ENCODE peak calls at places on chromosomes 6 and 20, in eight cellular contexts. H is activated CD4-positive, alpha-beta T cell treated with anti-CD3 and anti-CD28 coated beads, Interleukin-2, amount 10 ng/mL, durations not matched to agents 7 days and 5 days; X is lung; P is RCC 7860; D is head of caudate nucleus; M is SHP77; C is activated CD8-positive, alpha-beta T cell treated with anti-CD3 and anti-CD28 coated beads for 36 hours; N is hepatocyte. V is an unnamed sample.

GRCh38 chr6:33091957-33092356 is 16.2 kb downstream of the HLA-DPB1 start:
- DNase-seq in H (peak; percentile 50), X (no peak), P (no peak), D (no peak), M (no peak), C (peak; percentile 84), N (no peak), V (peak; percentile 91)

GRCh38 chr20:47318596-47319516 is 37.6 kb downstream of the ZMYND8 start:
- DNase-seq in H (peak; percentile 15), X (peak; percentile 91), P (peak; percentile 71), D (peak; percentile 39), M (no peak), C (peak; percentile 69), N (peak; percentile 79), V (no peak)

GRCh38 chr6:14635195-14635594 is 517.6 kb downstream of the CD83 start:
- DNase-seq in H (peak; percentile 71), X (no peak), P (no peak), D (no peak), M (no peak), C (peak; percentile 75), N (no peak), V (no peak)

GRCh38 chr20:49938173-49939163 is 2.3 kb downstream of the RNF114 start:
- DNase-seq in H (no peak), X (no peak), P (no peak), D (no peak), M (no peak), C (no peak), N (peak; percentile 56), V (no peak)

GRCh38 chr6:81105998-81106397 is 646.5 kb downstream of the TENT5A start:
- DNase-seq in H (no peak), X (no peak), P (no peak), D (no peak), M (no peak), C (no peak), N (no peak), V (no peak)

GRCh38 chr20:47326718-47327137 is 29.8 kb downstream of the ZMYND8 start:
- DNase-seq in H (no peak), X (no peak), P (no peak), D (no peak), M (no peak), C (no peak), N (no peak), V (no peak)

GRCh38 chr6:139189665-139190064 is 54.8 kb downstream of the HECA start:
- DNase-seq in H (no peak), X (no peak), P (no peak), D (no peak), M (no peak), C (no peak), N (no peak), V (no peak)

GRCh38 chr6:109978174-109979032 is at the start of gene GPR6:
- DNase-seq in H (peak; percentile 59), X (peak; percentile 40), P (no peak), D (peak; percentile 47), M (peak; percentile 83), C (peak; percentile 69), N (peak; percentile 90), V (peak; percentile 97)

GRCh38 chr6:110415297-110415916 is at the start of gene DDO:
- DNase-seq in H (no peak), X (peak; percentile 48), P (peak; percentile 34), D (peak; percentile 74), M (peak; percentile 78), C (no peak), N (no peak), V (no peak)

GRCh38 chr6:37993596-37993995 is 174.1 kb downstream of the ZFAND3 start:
- DNase-seq in H (no peak), X (no peak), P (no peak), D (no peak), M (no peak), C (no peak), N (no peak), V (no peak)

GRCh38 chr20:36550797-36551299 is 9.5 kb downstream of the MYL9 start:
- DNase-seq in H (no peak), X (no peak), P (no peak), D (no peak), M (no peak), C (no peak), N (no peak), V (no peak)

GRCh38 chr6:28789553-28790083 is 134.2 kb downstream of the TRIM27 start:
- DNase-seq in H (no peak), X (no peak), P (peak; percentile 64), D (no peak), M (peak; percentile 44), C (peak; percentile 59), N (peak; percentile 53), V (peak; percentile 83)

GRCh38 chr20:47392015-47392720 is 35.7 kb upstream of the ZMYND8 start:
- DNase-seq in H (no peak), X (peak; percentile 44), P (peak; percentile 87), D (no peak), M (no peak), C (peak; percentile 38), N (no peak), V (no peak)

GRCh38 chr6:125658759-125659431 is 90.5 kb upstream of the HEY2 start:
- DNase-seq in H (no peak), X (no peak), P (no peak), D (no peak), M (no peak), C (no peak), N (no peak), V (no peak)

GRCh38 chr20:62195736-62196135 is 12.9 kb downstream of the MTG2 start:
- DNase-seq in H (no peak), X (no peak), P (no peak), D (no peak), M (no peak), C (no peak), N (no peak), V (no peak)

GRCh38 chr6:70860044-70860443 is 96.8 kb downstream of the B3GAT2 start:
- DNase-seq in H (no peak), X (no peak), P (no peak), D (no peak), M (no peak), C (no peak), N (no peak), V (no peak)

GRCh38 chr6:113433506-113433991 is 423.6 kb upstream of the MARCKS start:
- DNase-seq in H (no peak), X (peak; percentile 72), P (no peak), D (no peak), M (no peak), C (no peak), N (peak; percentile 67), V (no peak)

GRCh38 chr6:84280030-84280429 is 52.6 kb upstream of the CEP162 start:
- DNase-seq in H (no peak), X (no peak), P (peak; percentile 14), D (no peak), M (no peak), C (no peak), N (no peak), V (no peak)

GRCh38 chr20:58019027-58019849 is 209.2 kb downstream of the ANKRD60 start:
- DNase-seq in H (no peak), X (no peak), P (peak; percentile 100), D (no peak), M (no peak), C (no peak), N (no peak), V (no peak)

GRCh38 chr6:113457156-113457555 is 400.0 kb upstream of the MARCKS start:
- DNase-seq in H (no peak), X (no peak), P (peak; percentile 60), D (no peak), M (no peak), C (no peak), N (peak; percentile 21), V (no peak)

GRCh38 chr6:28802417-28803336 is 121.1 kb downstream of the TRIM27 start:
- DNase-seq in H (no peak), X (no peak), P (peak; percentile 75), D (no peak), M (no peak), C (peak; percentile 51), N (no peak), V (peak; percentile 75)

GRCh38 chr20:62938105-62938888 is at the start of gene GID8:
- DNase-seq in H (peak; percentile 46), X (no peak), P (peak; percentile 13), D (no peak), M (peak; percentile 55), C (peak; percentile 68), N (peak; percentile 82), V (no peak)

GRCh38 chr6:134287863-134288537 is 29.9 kb downstream of the SGK1 start:
- DNase-seq in H (no peak), X (no peak), P (no peak), D (no peak), M (no peak), C (no peak), N (no peak), V (no peak)

GRCh38 chr6:90660971-90661370 is 74.1 kb upstream of the MAP3K7 start:
- DNase-seq in H (no peak), X (no peak), P (no peak), D (no peak), M (no peak), C (no peak), N (no peak), V (no peak)

GRCh38 chr20:58483470-58483869 is 31.7 kb downstream of the APCDD1L start:
- DNase-seq in H (no peak), X (no peak), P (no peak), D (no peak), M (no peak), C (no peak), N (no peak), V (no peak)

GRCh38 chr20:13554706-13555105 is 84.0 kb downstream of the TASP1 start:
- DNase-seq in H (no peak), X (no peak), P (peak; percentile 50), D (no peak), M (no peak), C (no peak), N (no peak), V (no peak)

GRCh38 chr20:5630071-5630470 is 120.1 kb upstream of the SHLD1 start:
- DNase-seq in H (no peak), X (no peak), P (no peak), D (no peak), M (no peak), C (no peak), N (no peak), V (no peak)

GRCh38 chr6:133764011-133764812 is 124.7 kb upstream of the TCF21 start:
- DNase-seq in H (no peak), X (no peak), P (no peak), D (no peak), M (no peak), C (no peak), N (no peak), V (no peak)

GRCh38 chr6:100886078-100886477 is 4.9 kb upstream of the ASCC3 start:
- DNase-seq in H (no peak), X (no peak), P (no peak), D (no peak), M (no peak), C (no peak), N (no peak), V (no peak)

GRCh38 chr6:22664968-22665367 is 95.6 kb downstream of the HDGFL1 start:
- DNase-seq in H (no peak), X (no peak), P (no peak), D (no peak), M (no peak), C (no peak), N (peak; percentile 10), V (no peak)

GRCh38 chr6:39088331-39088730 is 26.7 kb downstream of the SAYSD1 start:
- DNase-seq in H (no peak), X (peak; percentile 51), P (no peak), D (peak; percentile 18), M (peak; percentile 8), C (peak; percentile 61), N (peak; percentile 85), V (peak; percentile 50)

GRCh38 chr6:39184906-39185580 is 44.2 kb downstream of the KCNK5 start:
- DNase-seq in H (no peak), X (peak; percentile 89), P (no peak), D (no peak), M (no peak), C (peak; percentile 19), N (peak; percentile 56), V (no peak)

GRCh38 chr6:91352878-91353277 is 766.0 kb upstream of the MAP3K7 start:
- DNase-seq in H (no peak), X (no peak), P (no peak), D (no peak), M (no peak), C (no peak), N (peak; percentile 11), V (no peak)

GRCh38 chr6:71457883-71458282 is 169.3 kb downstream of the OGFRL1 start:
- DNase-seq in H (no peak), X (no peak), P (no peak), D (no peak), M (peak; percentile 31), C (no peak), N (no peak), V (no peak)

V was measured in H1.